ENCODE peak calls at places on chromosomes 2 and 18, in seven cellular contexts. X is A549, A is PC-9, O is AG10803, G is lung, J is bronchial epithelial cell, T is astrocyte of the cerebellum. H is an unnamed sample.

GRCh38 chr2:182521453-182522427 is 94.9 kb upstream of the PDE1A start:
- DNase-seq in G (no peak), J (no peak), T (no peak), X (no peak), O (no peak), A (no peak), H (no peak)

GRCh38 chr2:128446866-128447537 is 128.3 kb upstream of the HS6ST1 start:
- DNase-seq in G (peak), A (no peak), O (no peak), T (no peak), X (no peak), J (no peak), H (no peak)

GRCh38 chr2:66113988-66114625 is 320.8 kb upstream of the MEIS1 start:
- DNase-seq in G (no peak), J (no peak), T (no peak), O (no peak), X (no peak), A (no peak), H (no peak)

GRCh38 chr2:188623995-188624643 is 332.4 kb downstream of the GULP1 start:
- DNase-seq in A (no peak), T (peak), X (no peak), J (peak), O (peak), G (no peak), H (no peak)

GRCh38 chr18:13932285-13933025 is 17.1 kb upstream of the MC2R start:
- DNase-seq in O (no peak), T (no peak), A (no peak), X (no peak), J (no peak), G (no peak), H (no peak)

GRCh38 chr2:217639481-217639880 is 363.3 kb downstream of the TNS1 start:
- DNase-seq in G (no peak), J (no peak), X (no peak), A (no peak), O (no peak), T (no peak), H (no peak)

GRCh38 chr18:21557607-21558253 is 42.8 kb downstream of the ESCO1 start:
- DNase-seq in G (no peak), A (no peak), J (peak), O (no peak), T (no peak), X (no peak), H (no peak)

GRCh38 chr2:162244559-162245031 is 1.4 kb upstream of the FAP start:
- DNase-seq in O (peak), G (peak), J (peak), X (peak), T (no peak), A (peak), H (no peak)

GRCh38 chr2:221034026-221034701 is 537.9 kb downstream of the EPHA4 start:
- DNase-seq in X (no peak), T (no peak), O (no peak), A (no peak), J (no peak), G (no peak), H (no peak)

GRCh38 chr18:832085-832681 is 20.1 kb upstream of the YES1 start:
- DNase-seq in A (no peak), T (no peak), G (no peak), O (no peak), X (peak), J (no peak), H (no peak)

GRCh38 chr2:71477231-71477681 is 23.9 kb downstream of the DYSF start:
- DNase-seq in X (no peak), T (no peak), J (peak), G (no peak), A (peak), O (no peak), H (no peak)

GRCh38 chr2:17878222-17879136 is at the start of gene KCNS3:
- DNase-seq in G (no peak), A (peak), T (no peak), J (no peak), O (peak), X (peak), H (peak)

GRCh38 chr2:120778244-120778643 is 42.6 kb downstream of the GLI2 start:
- DNase-seq in O (peak), G (no peak), T (no peak), J (no peak), X (no peak), A (no peak), H (no peak)

GRCh38 chr2:188303363-188304031 is 11.8 kb downstream of the GULP1 start:
- DNase-seq in O (peak), J (peak), G (no peak), X (no peak), T (peak), A (peak), H (no peak)

GRCh38 chr2:149401007-149401406 is 70.6 kb downstream of the LYPD6 start:
- DNase-seq in X (no peak), A (no peak), G (no peak), O (peak), T (no peak), J (no peak), H (no peak)

GRCh38 chr2:209556354-209556961 is 132.6 kb downstream of the MAP2 start:
- DNase-seq in O (peak), X (peak), G (no peak), J (peak), A (peak), T (peak), H (peak)

GRCh38 chr2:200788129-200788718 is 23.5 kb upstream of the BZW1 start:
- DNase-seq in G (no peak), A (peak), J (peak), O (peak), T (no peak), X (no peak), H (no peak)

GRCh38 chr2:88307817-88308216 is 137.7 kb downstream of the THNSL2 start:
- DNase-seq in A (no peak), J (peak), G (no peak), X (peak), O (peak), T (no peak), H (peak)

GRCh38 chr2:219444566-219445091 is 10.0 kb downstream of the SPEG start:
- DNase-seq in J (no peak), G (no peak), O (no peak), A (no peak), X (no peak), T (no peak), H (no peak)

GRCh38 chr2:54955674-54956391 is 94.4 kb downstream of the RTN4 start:
- DNase-seq in J (peak), A (peak), X (no peak), T (no peak), O (no peak), G (no peak), H (no peak)

GRCh38 chr2:150476213-150476740 is 11.2 kb downstream of the RND3 start:
- DNase-seq in O (no peak), G (no peak), X (no peak), T (no peak), A (no peak), J (no peak), H (no peak)

GRCh38 chr2:188984680-188985079 is 10.5 kb downstream of the COL3A1 start:
- DNase-seq in J (no peak), G (no peak), O (peak), T (peak), X (peak), A (no peak), H (no peak)

GRCh38 chr2:43193652-43193995 is 32.8 kb downstream of the ZFP36L2 start:
- DNase-seq in J (no peak), G (no peak), X (no peak), O (no peak), T (no peak), A (no peak), H (no peak)

GRCh38 chr2:24617431-24617830 is 126.4 kb downstream of the NCOA1 start:
- DNase-seq in T (no peak), G (no peak), O (peak), J (no peak), A (no peak), X (no peak), H (no peak)

GRCh38 chr2:168185583-168186274 is 61.7 kb downstream of the STK39 start:
- DNase-seq in T (no peak), A (peak), J (peak), G (no peak), X (no peak), O (no peak), H (no peak)

GRCh38 chr2:20541651-20542050 is 94.8 kb downstream of the RHOB start:
- DNase-seq in G (no peak), A (no peak), O (no peak), J (peak), X (no peak), T (no peak), H (no peak)

GRCh38 chr2:201191132-201191875 is 8.4 kb downstream of the CASP10 start:
- DNase-seq in G (no peak), O (no peak), X (no peak), A (no peak), T (no peak), J (no peak), H (peak)

GRCh38 chr2:5743992-5744391 is 51.8 kb downstream of the SOX11 start:
- DNase-seq in A (no peak), G (no peak), X (no peak), J (no peak), O (no peak), T (no peak), H (no peak)

GRCh38 chr18:67428805-67429204 is 87.7 kb downstream of the DSEL start:
- DNase-seq in J (peak), X (no peak), G (no peak), A (no peak), O (peak), T (no peak), H (no peak)

GRCh38 chr2:186995092-186995491 is 146.1 kb upstream of the ZSWIM2 start:
- DNase-seq in X (no peak), O (peak), T (peak), G (no peak), A (no peak), J (peak), H (no peak)

GRCh38 chr2:225337183-225337582 is 62.3 kb upstream of the NYAP2 start:
- DNase-seq in A (no peak), X (no peak), J (peak), G (no peak), T (peak), O (peak), H (no peak)

GRCh38 chr18:32922951-32923430 is 150.2 kb upstream of the KLHL14 start:
- DNase-seq in T (no peak), J (no peak), A (no peak), O (no peak), G (no peak), X (no peak), H (no peak)

GRCh38 chr2:15733867-15734765 is 142.4 kb downstream of the DDX1 start:
- DNase-seq in X (peak), G (peak), A (peak), O (peak), T (no peak), J (peak), H (no peak)

GRCh38 chr2:70596739-70597138 is 43.1 kb upstream of the TGFA start:
- DNase-seq in A (peak), G (no peak), X (no peak), J (peak), T (no peak), O (peak), H (no peak)

DNA sequence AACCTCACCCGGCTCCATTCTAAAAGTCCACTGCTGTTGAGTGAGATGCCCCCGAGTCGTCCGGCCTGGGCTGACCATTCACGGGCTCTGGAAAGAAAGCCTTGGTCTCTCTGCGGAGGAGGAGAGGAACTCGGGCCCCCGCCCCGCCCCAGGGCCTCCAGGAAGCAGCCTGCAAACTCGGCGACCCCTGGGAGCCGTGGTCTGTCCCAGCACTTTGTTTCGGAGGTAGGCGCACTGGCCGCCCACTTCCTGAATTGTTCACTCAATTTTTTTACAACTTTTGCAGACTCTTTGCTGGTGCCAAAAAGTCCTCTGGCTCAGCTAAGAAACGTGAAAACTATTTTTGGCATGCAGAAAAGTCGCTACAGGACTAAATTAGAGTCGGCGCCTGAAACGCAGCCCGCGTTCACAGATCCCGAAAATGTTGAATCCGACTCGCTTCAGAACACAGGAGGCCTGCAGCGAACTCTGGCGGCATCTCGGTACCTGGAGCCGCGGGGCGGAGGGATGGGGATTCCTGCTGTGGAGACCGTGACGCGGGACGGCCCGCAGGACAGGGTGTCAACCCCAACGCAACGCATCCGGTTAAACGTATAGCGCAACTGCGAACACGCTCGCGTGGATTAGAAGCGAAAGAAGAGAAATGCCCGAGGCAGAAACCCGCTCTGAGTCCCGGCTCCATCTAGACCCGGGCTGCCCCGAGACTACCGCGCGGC is 1.5 kb downstream of the PXDN start:
- DNase-seq in G (peak), J (peak), A (peak), X (peak), T (peak), O (peak), H (no peak)
- TF ChIP-seq CTCF in G (peak), J (peak), A (peak), X (peak), T (peak), O (peak), H (no peak)

GRCh38 chr2:112577756-112578155 is 6.7 kb upstream of the CHCHD5 start:
- DNase-seq in J (no peak), O (peak), G (no peak), T (peak), X (peak), A (no peak), H (no peak)
- TF ChIP-seq CTCF in J (no peak), O (peak), G (no peak), T (peak), X (no peak), A (no peak), H (no peak)

DNA sequence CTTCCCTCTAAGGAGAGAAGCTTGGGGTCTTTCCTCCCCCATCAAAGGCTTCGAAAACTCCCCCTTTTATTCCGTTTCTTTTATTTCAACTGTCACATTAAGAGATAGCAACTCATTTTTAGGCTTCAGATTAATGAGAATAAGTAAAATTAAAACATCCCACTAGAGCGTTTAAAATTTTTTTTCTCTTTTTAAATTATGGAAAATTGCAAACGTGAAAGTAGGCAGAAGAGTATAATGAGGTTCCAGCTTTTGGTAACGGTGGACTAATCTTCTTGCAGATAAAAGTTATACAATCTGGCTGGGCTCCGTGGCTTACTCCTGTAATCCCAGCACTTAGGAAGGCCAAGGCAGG is 21.9 kb upstream of the RMP24 start:
- DNase-seq in T (no peak), O (no peak), J (no peak), X (no peak), G (no peak), A (no peak), H (no peak)
- TF ChIP-seq CTCF in T (no peak), O (no peak), J (no peak), X (no peak), G (no peak), A (peak), H (no peak)

GRCh38 chr2:62733546-62733945 is 28.0 kb downstream of the EHBP1 start:
- DNase-seq in G (no peak), T (no peak), X (no peak), A (no peak), J (no peak), O (no peak), H (no peak)
- TF ChIP-seq CTCF in G (no peak), T (no peak), X (no peak), A (no peak), J (no peak), O (no peak), H (no peak)

DNA sequence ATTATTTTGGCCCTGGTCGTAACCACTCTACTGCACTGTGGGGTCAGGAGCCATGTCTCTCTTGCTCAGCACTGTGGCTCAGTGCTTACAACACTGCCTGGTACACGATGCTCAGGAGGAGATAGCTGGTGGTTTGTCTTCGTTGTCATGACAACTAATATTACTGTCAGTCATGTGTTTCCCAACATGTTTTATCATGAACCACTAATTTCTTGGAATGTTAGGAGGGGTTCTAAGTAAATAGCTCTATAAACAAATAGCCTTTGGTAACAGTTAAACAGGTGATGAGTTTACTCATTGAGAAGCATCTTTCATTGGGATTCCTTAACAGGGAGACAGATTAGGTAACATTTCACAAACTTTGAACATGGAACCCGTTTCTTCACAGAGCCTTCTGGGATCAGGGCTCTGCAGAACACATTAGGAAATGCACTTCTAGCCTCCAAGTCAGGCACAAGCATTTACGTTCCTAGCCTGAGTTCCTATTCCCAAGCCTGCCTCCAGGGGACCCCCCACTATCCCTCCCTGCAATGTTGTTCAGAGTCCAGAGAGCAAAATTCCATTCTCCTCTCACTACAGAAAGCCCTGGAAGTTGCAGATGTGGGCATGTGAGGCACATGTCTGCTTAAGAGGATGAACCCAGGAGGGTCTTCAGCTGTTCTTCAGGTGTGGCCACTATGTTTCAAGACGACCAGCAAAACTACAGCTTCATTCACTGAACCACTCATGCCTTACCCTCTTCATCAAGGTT is 6.4 kb upstream of the RBM44 start:
- DNase-seq in T (no peak), O (peak), X (peak), J (peak), A (peak), G (no peak), H (no peak)
- TF ChIP-seq CTCF in T (peak), O (peak), X (no peak), J (peak), A (no peak), G (no peak), H (no peak)

GRCh38 chr18:48668466-48669179 is 129.8 kb downstream of the CTIF start:
- DNase-seq in O (no peak), T (no peak), G (no peak), A (no peak), J (no peak), X (no peak), H (no peak)
- TF ChIP-seq CTCF in O (no peak), T (peak), G (no peak), A (no peak), J (no peak), X (no peak), H (no peak)

H was measured in GM20000.